ENCODE peak calls at places on chromosomes 5 and 9, in eight cellular contexts. N is HFF-Myc, W is tibial nerve, H is fibroblast of pulmonary artery, L is cardiac muscle cell, A is astrocyte of the spinal cord, O is dorsolateral prefrontal cortex, Z is sigmoid colon. V is an unnamed sample.

GRCh38 chr5:56585973-56586740 is 229.2 kb upstream of the MAP3K1 start:
- DNase-seq in W (peak; percentile 41), Z (peak; percentile 70), L (peak; percentile 66), A (no peak), H (peak; percentile 68), N (no peak), O (no peak), V (no peak)

GRCh38 chr5:115377468-115378217 is 81.2 kb upstream of the CCDC112 start:
- DNase-seq in A (peak; percentile 87), Z (no peak), W (no peak), H (peak; percentile 84), N (peak; percentile 67), O (no peak), L (peak; percentile 86), V (peak; percentile 55)

GRCh38 chr5:35656721-35657120 is 39.1 kb downstream of the SPEF2 start:
- DNase-seq in N (no peak), H (peak; percentile 7), A (no peak), L (peak; percentile 3), Z (no peak), W (no peak), O (no peak), V (no peak)

GRCh38 chr9:107712390-107712789 is 222.8 kb upstream of the KLF4 start:
- DNase-seq in A (peak; percentile 69), O (no peak), N (peak; percentile 60), H (peak; percentile 59), Z (no peak), W (no peak), L (peak; percentile 48), V (peak; percentile 55)

GRCh38 chr9:73152953-73153352 is 1.3 kb downstream of the ANXA1 start:
- DNase-seq in A (no peak), L (peak; percentile 51), H (no peak), O (no peak), W (no peak), N (no peak), Z (no peak), V (no peak)

GRCh38 chr5:88556415-88556814 is 287.8 kb upstream of the TMEM161B start:
- DNase-seq in H (no peak), A (no peak), N (no peak), W (no peak), L (no peak), Z (no peak), O (peak; percentile 64), V (peak; percentile 32)

GRCh38 chr9:72362680-72363139 is 2.3 kb downstream of the ZFAND5 start:
- DNase-seq in N (no peak), W (peak; percentile 84), L (peak; percentile 77), H (peak; percentile 85), O (peak; percentile 73), A (peak; percentile 80), Z (peak; percentile 88), V (no peak)

GRCh38 chr5:174837919-174838902 is 113.8 kb downstream of the MSX2 start:
- DNase-seq in W (peak; percentile 63), L (peak; percentile 75), O (no peak), N (peak; percentile 81), Z (peak; percentile 82), H (peak; percentile 36), A (peak; percentile 23), V (no peak)

GRCh38 chr5:111697215-111697614 is 59.8 kb downstream of the NREP start:
- DNase-seq in A (no peak), N (no peak), W (peak; percentile 21), H (peak; percentile 39), Z (no peak), L (peak; percentile 57), O (peak; percentile 28), V (no peak)

GRCh38 chr5:73424489-73425102 is 24.0 kb downstream of the FOXD1 start:
- DNase-seq in Z (no peak), L (no peak), A (peak; percentile 58), O (no peak), N (no peak), H (no peak), W (no peak), V (no peak)
- TF ChIP-seq CTCF in Z (no peak), L (no peak), A (no peak), O (no peak), N (no peak), H (no peak), W (no peak), V (no peak)

DNA sequence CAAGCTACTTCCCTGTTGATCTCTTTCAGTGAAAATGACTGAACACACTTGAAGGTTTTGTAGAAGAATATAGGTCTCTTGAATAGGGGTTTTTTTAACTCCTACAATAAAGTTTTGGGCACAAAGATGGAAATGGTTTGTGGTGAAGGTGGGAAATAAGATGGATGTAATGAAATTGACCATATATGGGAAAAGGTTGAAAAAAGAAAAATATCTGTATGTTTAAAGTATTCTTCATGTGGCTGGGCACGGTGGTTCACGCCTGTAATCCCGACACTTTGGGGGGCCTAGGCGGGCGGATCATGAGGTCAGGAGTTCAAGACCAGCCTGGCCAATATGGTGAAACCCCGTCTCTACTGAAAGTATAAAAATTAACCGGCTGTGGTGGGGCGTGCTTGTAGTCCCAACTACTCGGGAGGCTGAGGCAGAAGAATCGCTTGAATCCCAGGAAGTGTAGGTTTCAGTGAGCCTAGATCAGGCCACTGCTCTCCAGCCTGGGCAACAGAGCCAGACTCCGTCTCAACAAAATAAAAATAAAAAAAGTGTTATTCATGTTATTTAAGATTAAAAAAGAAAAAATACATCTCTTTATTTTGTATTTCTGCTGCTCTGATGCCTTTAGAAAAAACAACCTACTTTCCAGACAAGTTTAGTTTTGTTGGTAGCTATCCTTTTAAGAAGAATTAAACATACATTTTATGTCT is 2.2 kb downstream of the RBM27 start:
- DNase-seq in L (no peak), H (no peak), O (no peak), Z (no peak), W (no peak), A (no peak), N (no peak), V (no peak)
- H3K4me3 ChIP-seq in L (no peak overlapping the region), H (peak overlapping the region; percentile 27), O (no peak overlapping the region), Z (no peak overlapping the region), W (no peak overlapping the region), A (no peak overlapping the region), N (peak overlapping the region; percentile 71), V (no peak overlapping the region)

DNA sequence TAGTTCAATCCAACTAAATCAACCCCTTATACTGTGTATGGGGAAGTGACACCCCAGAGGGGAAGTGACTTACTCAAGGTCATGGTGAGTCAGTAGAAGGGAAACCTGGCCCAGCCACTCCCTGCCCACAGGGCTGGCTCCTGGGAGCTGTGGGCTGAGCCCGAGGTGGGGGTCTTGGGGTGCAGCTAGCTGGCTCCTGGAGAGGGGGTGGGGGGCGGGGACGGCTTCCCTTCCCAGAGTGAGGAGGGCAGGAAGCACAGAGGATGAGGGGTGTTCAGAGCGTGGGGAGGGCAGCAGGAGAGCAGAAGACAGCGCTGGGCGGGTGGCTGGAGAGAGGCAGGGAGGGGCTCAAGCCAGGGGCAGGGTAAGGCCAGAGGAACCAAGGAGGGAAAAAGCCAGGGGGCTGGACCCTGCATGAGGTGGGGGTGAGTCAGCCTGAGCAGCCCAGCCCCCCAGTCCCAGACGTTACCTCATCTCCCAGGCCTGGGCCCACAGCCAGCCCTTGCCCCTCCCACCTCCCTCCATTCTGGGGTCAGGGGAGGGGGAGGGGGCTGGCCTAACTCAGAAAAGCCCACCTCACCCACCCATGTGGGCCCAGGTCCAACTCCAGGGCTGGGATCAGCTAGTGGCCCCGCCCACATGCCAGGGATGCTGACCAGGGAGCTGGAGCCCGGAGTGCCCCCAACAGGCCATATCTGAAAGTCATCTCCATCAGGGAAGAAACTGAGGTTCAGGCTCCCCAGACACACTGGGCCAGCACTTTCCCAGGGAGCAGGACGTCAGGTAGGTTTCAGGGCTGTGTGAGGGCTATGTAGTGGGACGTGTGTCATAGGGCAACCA is 2.8 kb downstream of the PDLIM7 start:
- DNase-seq in N (peak; percentile 65), L (peak; percentile 90), Z (peak; percentile 91), H (peak; percentile 90), O (no peak), W (peak; percentile 33), A (peak; percentile 96), V (peak; percentile 73)
- TF ChIP-seq CTCF in N (peak; percentile 36), L (peak; percentile 35), Z (no peak), H (peak; percentile 30), O (no peak), W (peak; percentile 21), A (peak; percentile 45), V (peak; percentile 48)

DNA sequence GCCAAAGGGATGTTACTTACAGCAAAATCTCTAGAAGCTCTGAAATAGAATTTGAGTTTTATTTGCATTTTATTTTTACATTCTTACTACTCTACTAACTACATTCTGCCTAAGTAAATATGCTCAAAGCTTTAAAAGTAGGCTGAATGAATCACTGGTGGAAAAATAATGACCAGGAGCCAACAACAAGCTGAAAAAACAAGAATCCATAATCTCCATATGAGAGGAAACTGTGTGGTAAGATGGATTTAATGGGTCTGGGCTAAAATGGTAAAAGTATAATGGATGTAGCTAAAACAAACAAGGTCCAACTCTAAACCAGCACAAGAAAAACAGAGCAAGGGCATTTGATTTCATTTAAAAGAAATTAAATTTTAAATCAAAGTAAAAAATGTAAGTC is 525.8 kb upstream of the FTMT start:
- DNase-seq in L (no peak), A (peak; percentile 69), H (no peak), Z (no peak), N (no peak), W (no peak), O (no peak), V (peak; percentile 13)
- H3K4me3 ChIP-seq in L (no peak overlapping the region), A (no peak overlapping the region), H (no peak overlapping the region), Z (no peak overlapping the region), N (no peak overlapping the region), W (no peak overlapping the region), O (no peak overlapping the region), V (no peak overlapping the region)

GRCh38 chr5:150288361-150288760 is 1.2 kb downstream of the CAMK2A start:
- DNase-seq in N (no peak), L (no peak), H (no peak), O (no peak), A (no peak), W (no peak), Z (no peak), V (no peak)

GRCh38 chr5:150284311-150284710 is 5.3 kb downstream of the CAMK2A start:
- DNase-seq in N (no peak), W (no peak), Z (no peak), L (no peak), H (no peak), O (no peak), A (no peak), V (no peak)

GRCh38 chr5:150283904-150284303 is 5.7 kb downstream of the CAMK2A start:
- DNase-seq in L (no peak), H (no peak), W (no peak), Z (no peak), O (no peak), N (no peak), A (no peak), V (no peak)

GRCh38 chr5:150285114-150285513 is 4.5 kb downstream of the CAMK2A start:
- DNase-seq in Z (no peak), W (no peak), H (no peak), O (no peak), L (no peak), N (no peak), A (no peak), V (no peak)

DNA sequence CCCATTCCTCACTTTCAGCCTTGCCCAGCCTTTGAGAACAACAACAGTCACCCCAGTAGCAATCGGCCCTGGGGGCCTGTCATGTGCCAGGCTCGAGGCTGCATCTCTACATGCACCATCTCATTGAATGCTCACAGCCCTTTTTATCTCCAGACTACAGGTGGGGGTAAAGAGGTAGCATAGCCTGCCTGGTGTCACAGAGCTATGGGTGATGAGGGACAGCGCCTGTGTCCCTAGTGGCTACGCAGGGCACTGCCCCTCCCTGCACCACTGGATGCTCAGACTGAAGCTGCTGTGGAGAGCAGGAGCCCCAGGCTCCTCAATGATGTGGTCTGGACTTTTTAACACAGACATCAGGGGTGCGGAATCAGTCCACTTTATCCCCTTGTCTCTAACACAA is 2.8 kb downstream of the CAMK2A start:
- DNase-seq in Z (no peak), A (no peak), W (no peak), L (no peak), O (no peak), H (no peak), N (no peak), V (no peak)
- TF ChIP-seq CTCF in Z (no peak), A (peak; percentile 22), W (no peak), L (peak; percentile 22), O (no peak), H (peak; percentile 20), N (peak; percentile 34), V (peak; percentile 36)

V was measured in astrocyte of the cerebellum.